ENCODE peak calls at places on chromosome 2, in four cellular contexts. P, D, G and J are unnamed samples.

GRCh38 chr2:8525582-8526402 is 156.1 kb upstream of the ID2 start:
- DNase-seq in P (peak), D (peak), G (peak), J (peak)

GRCh38 chr2:113187771-113188170 is 14.0 kb downstream of the PSD4 start:
- DNase-seq in P (no peak), D (no peak), G (no peak), J (no peak)

GRCh38 chr2:237869357-237870102 is 10.1 kb downstream of the RAMP1 start:
- DNase-seq in P (no peak), D (peak), G (no peak), J (no peak)

GRCh38 chr2:207113403-207113802 is 52.3 kb downstream of the KLF7 start:
- DNase-seq in P (no peak), D (no peak), G (no peak), J (no peak)

GRCh38 chr2:100217323-100217722 is 74.9 kb upstream of the AFF3 start:
- DNase-seq in P (no peak), D (no peak), G (no peak), J (no peak)

GRCh38 chr2:38526195-38526594 is 76.5 kb downstream of the HNRNPLL start:
- DNase-seq in P (no peak), D (no peak), G (peak), J (peak)

GRCh38 chr2:172693037-172693436 is 42.6 kb upstream of the RAPGEF4 start:
- DNase-seq in P (peak), D (peak), G (peak), J (peak)

GRCh38 chr2:78992451-78992806 is 33.1 kb upstream of the REG3G start:
- DNase-seq in P (no peak), D (no peak), G (no peak), J (peak)

GRCh38 chr2:45138904-45139303 is 129.7 kb upstream of the SIX2 start:
- DNase-seq in P (no peak), D (no peak), G (no peak), J (no peak)

GRCh38 chr2:157348291-157348921 is 22.8 kb upstream of the ERMN start:
- DNase-seq in P (no peak), D (no peak), G (no peak), J (no peak)

GRCh38 chr2:32926708-32927084 is 20.1 kb upstream of the LTBP1 start:
- DNase-seq in P (no peak), D (no peak), G (peak), J (peak)

GRCh38 chr2:164813535-164813934 is 28.1 kb downstream of the COBLL1 start:
- DNase-seq in P (no peak), D (no peak), G (peak), J (no peak)

GRCh38 chr2:205714789-205715411 is 32.6 kb downstream of the NRP2 start:
- DNase-seq in P (no peak), D (no peak), G (peak), J (no peak)

GRCh38 chr2:234330902-234331301 is 166.0 kb downstream of the ARL4C start:
- DNase-seq in P (no peak), D (no peak), G (no peak), J (no peak)

GRCh38 chr2:233032551-233033320 is at the start of gene NEU2:
- DNase-seq in P (no peak), D (no peak), G (peak), J (no peak)

GRCh38 chr2:216349366-216349765 is 22.9 kb downstream of the MARCHF4 start:
- DNase-seq in P (no peak), D (no peak), G (no peak), J (no peak)

GRCh38 chr2:70895249-70895648 is 40.5 kb upstream of the ATP6V1B1 start:
- DNase-seq in P (no peak), D (no peak), G (no peak), J (no peak)

GRCh38 chr2:73071452-73072399 is at the start of gene SFXN5:
- DNase-seq in P (peak), D (peak), G (peak), J (peak)

GRCh38 chr2:96024336-96025106 is 10.2 kb downstream of the GPAT2 start:
- DNase-seq in P (no peak), D (peak), G (no peak), J (no peak)

GRCh38 chr2:11417946-11418585 is 47.9 kb downstream of the E2F6 start:
- DNase-seq in P (no peak), D (no peak), G (no peak), J (no peak)

GRCh38 chr2:128742467-128742866 is 423.8 kb upstream of the HS6ST1 start:
- DNase-seq in P (no peak), D (no peak), G (no peak), J (peak)

GRCh38 chr2:128651000-128651399 is 332.3 kb upstream of the HS6ST1 start:
- DNase-seq in P (no peak), D (no peak), G (no peak), J (no peak)

GRCh38 chr2:46689993-46690392 is 210.6 kb downstream of the TMEM247 start:
- DNase-seq in P (no peak), D (peak), G (peak), J (peak)

GRCh38 chr2:223908304-223909047 is 36.7 kb downstream of the WDFY1 start:
- DNase-seq in P (no peak), D (no peak), G (no peak), J (no peak)

GRCh38 chr2:175872716-175873115 is 129.4 kb downstream of the LNPK start:
- DNase-seq in P (no peak), D (no peak), G (no peak), J (no peak)

GRCh38 chr2:13021470-13021957 is 304.8 kb downstream of the TRIB2 start:
- DNase-seq in P (no peak), D (no peak), G (no peak), J (peak)

GRCh38 chr2:215363039-215363438 is 51.2 kb downstream of the ATIC start:
- DNase-seq in P (no peak), D (no peak), G (no peak), J (no peak)

GRCh38 chr2:12816379-12817306 is 99.9 kb downstream of the TRIB2 start:
- DNase-seq in P (no peak), D (peak), G (peak), J (peak)

DNA sequence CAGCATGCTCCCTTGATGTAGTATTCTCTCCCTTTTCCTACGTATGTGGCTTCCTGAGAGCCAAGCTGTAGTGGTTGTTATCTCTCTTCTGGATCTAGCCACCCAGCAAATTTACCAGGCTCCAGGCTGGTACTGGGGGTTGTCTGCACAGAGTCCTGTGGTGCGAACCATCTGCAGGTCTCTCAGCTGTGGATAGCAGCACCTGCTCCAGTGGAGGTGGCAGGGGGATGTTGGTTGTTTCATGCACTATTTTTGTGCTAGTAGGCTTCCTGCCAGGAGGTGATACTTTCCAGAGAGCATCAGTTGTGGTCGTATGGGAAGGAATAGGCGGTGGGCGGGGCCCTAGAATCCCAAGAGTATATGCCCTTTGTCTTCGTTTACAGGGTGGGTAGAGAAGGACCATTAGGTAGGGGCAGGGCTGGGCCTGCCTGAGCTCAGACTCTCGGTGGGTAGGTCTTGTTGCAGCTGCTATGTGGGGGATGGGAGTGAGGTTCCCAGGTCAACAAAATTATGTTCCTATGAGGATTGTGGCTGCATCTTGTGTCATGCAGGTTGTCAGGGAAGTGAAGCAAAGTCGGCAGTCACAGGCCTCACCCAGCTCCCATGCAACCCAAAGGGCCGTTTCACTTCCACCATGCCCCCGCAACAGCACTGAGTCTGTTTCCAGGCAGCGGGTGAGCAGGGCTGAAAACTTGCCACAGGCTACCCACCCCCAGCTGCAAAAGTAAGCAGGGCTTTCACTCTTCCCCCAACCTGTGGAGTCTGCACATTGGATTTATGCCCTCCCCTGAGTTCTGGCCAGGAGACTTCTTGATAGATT is 1139.5 kb downstream of the BCL11A start:
- DNase-seq in P (no peak), D (no peak), G (no peak), J (no peak)
- H3K4me3 ChIP-seq in P (no peak), D (no peak), G (no peak), J (no peak)

DNA sequence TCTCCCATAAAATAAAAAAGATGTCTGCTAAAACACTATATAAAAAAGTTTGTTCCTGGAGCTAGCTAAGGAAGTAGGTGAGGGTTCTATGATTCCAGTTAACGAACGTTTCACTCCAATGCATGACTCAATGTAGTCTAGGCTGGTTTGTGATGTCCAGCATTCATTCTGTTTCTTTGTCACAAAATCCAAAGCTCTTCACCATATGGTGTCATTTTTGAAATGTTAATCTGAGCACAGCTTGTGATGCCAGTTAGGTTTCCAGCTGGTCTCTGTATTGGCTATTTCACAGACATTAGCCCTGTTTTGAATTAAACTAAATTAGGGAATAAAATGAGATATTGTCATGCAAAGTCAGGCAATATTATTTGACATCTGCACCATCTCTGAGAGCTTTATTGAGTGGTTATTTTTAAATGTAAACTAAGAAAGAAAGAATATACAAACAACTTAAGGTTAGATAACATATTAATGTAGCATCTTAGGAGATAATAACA is 159.4 kb downstream of the RBM43 start:
- DNase-seq in P (no peak), D (peak), G (no peak), J (no peak)
- H3K4me3 ChIP-seq in P (no peak), D (no peak), G (no peak), J (no peak)

DNA sequence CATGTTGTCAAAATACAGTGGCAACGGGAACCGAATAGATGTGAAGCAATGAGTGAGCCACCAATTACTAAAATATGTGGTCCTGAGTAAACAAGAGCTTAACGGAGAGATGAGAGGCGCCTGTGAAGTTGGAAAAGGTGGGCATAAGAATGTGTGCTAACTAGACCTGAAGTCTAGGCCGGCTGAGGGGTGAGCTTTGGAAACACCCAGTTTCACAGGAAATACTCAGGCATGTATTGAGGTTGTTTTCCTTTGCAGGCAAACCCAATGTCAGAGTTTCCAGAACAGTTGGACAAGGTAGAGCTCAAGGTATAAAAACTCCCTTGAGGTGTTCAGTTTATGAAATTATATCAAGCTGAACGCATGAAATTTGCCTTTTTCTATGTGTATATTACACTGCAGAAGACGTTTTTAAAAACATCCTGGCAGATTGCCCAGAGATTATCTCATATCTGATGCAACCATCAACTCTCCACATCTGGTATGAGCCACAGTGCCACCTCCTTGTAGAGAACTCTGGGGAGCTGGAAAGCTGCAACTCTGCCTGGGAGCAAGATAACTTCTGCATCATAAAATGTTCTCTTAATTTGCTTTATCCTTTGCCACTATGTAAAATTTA is 3.9 kb upstream of the WDSUB1 start:
- DNase-seq in P (no peak), D (peak), G (peak), J (peak)
- H3K4me3 ChIP-seq in P (no peak), D (no peak), G (no peak), J (no peak)

DNA sequence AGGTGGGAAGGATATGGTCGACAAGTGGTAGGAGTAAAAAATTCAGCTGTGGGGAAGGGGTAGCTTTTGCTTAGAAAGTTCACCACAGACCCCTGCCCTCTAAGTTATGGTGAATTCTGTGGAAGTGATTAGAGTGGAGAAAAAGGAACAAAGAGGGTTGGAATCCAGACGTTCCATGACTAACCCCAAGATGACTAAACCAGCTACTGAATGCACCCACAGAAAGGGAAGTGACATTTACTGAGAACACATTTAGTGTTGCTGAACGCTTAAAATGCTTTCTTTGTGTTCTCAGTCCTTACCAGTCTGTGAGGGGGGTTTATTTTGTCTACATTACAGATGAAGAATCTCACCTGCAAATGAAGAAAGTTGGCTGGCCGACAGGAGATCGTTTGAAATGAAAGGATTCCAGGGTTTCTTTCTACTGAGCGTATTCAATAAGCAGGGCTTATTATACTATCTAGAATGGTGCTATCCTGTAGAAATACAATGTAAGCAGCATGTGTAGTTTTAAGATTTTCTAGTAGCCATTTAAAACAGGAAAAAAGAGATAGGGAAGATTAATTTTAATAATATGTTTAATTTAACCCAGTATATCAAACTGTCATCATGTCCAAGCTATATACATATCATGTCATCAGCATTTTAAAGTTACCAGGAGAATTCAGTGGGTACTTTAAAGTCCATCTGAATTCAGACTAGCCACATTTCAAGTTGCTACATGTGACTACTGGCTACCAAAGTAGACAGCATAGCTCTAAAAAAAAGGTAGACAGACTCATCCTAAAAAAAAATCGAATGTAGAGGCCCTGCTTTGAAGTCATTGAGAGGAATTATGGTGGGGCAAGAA is 60.1 kb downstream of the LIMS1 start:
- DNase-seq in P (no peak), D (no peak), G (peak), J (peak)
- H3K4me3 ChIP-seq in P (no peak), D (peak), G (no peak), J (no peak)

DNA sequence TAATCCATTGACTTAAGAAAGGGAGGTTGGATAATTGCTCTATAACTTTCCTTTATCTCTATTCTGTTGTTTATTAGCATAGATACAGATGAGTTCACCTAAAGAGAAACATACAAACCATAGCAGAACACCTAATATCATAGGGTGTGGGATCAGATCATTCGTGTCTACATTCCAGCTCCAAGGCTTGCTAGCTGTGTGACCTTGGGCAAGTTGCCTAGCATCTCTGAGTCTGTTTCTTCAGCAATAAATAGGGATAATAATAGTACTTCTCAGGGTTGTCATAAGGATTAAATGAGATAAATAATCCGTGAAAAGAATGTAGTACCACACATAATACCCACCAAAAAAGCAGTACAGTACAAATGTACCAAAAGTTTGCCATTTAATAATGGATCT is 126.2 kb downstream of the PLB1 start:
- DNase-seq in P (no peak), D (no peak), G (no peak), J (no peak)
- H3K4me3 ChIP-seq in P (no peak), D (peak), G (no peak), J (no peak)

DNA sequence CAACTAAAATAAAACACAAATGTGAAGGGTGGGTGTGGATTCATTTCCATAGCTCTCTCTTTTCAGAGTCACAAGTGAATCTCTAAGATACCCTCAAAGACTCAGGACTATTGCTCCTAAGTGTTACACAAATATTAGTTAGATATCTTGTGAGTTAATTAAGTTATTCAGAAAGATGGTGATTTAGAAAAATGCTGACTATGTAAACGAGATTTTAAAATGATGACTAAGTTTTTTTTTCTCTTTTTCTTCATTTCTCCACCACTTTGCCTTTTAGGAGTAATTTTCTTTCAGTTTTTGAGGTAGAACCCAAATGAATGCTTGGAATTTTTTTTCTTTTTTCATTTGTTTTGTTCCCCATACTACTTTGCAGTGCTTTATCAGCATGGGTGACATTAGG is 479.7 kb downstream of the SPAG16 start:
- DNase-seq in P (no peak), D (no peak), G (no peak), J (no peak)
- H3K4me3 ChIP-seq in P (no peak), D (no peak), G (no peak), J (no peak)